ENCODE peak calls at places on chromosomes 3 and 15, in ten cellular contexts. I is psoas muscle; Y is GM12878; K is CD8-positive, alpha-beta T cell; J is keratinocyte; M is adipocyte; E is neuronal stem cell; W is stomach; D is lower lobe of right lung; C is CD8-positive, alpha-beta memory T cell. N is an unnamed sample. For H3K4me1 and H3K9me3, the result is how much of the 10 kb centered on the place peaks cover.

GRCh38 chr3:179149239-179149887 is 1.2 kb downstream of the PIK3CA start:
- DNase-seq in I (no peak), Y (peak), K (no peak), J (no peak), M (peak), E (peak), W (no peak), D (peak), C (no peak), N (peak)

GRCh38 chr15:20106026-20106425 is 435.6 kb downstream of the GOLGA6L6 start:
- DNase-seq in I (no peak), Y (no peak), K (no peak), J (no peak), M (no peak), E (no peak), W (peak), D (peak), C (no peak), N (peak)

GRCh38 chr3:188888321-188889056 is 283.3 kb upstream of the TPRG1 start:
- DNase-seq in I (no peak), Y (no peak), K (no peak), J (no peak), M (no peak), E (no peak), W (no peak), D (no peak), C (no peak), N (no peak)

GRCh38 chr3:42539871-42540714 is 37.6 kb downstream of the VIPR1 start:
- DNase-seq in I (no peak), Y (no peak), K (peak), J (peak), M (peak), E (peak), W (peak), D (peak), C (peak), N (no peak)

GRCh38 chr3:23389089-23389488 is 186.0 kb downstream of the UBE2E2 start:
- DNase-seq in I (no peak), Y (no peak), K (no peak), J (no peak), M (no peak), E (no peak), W (no peak), D (no peak), C (no peak), N (no peak)

GRCh38 chr15:36867436-36867835 is 232.9 kb downstream of the MEIS2 start:
- DNase-seq in I (no peak), Y (no peak), K (no peak), J (no peak), M (no peak), E (no peak), W (no peak), D (no peak), C (no peak), N (no peak)

GRCh38 chr3:122810706-122811105 is 15.8 kb downstream of the SLC49A4 start:
- DNase-seq in I (no peak), Y (no peak), K (no peak), J (no peak), M (no peak), E (no peak), W (no peak), D (no peak), C (no peak), N (no peak)

GRCh38 chr15:22850055-22850454 is 11.6 kb downstream of the NIPA2 start:
- DNase-seq in I (no peak), Y (no peak), K (no peak), J (no peak), M (no peak), E (no peak), W (no peak), D (no peak), C (no peak), N (peak)

GRCh38 chr15:70704731-70705130 is 58.6 kb downstream of the UACA start:
- DNase-seq in I (no peak), Y (no peak), K (no peak), J (no peak), M (no peak), E (no peak), W (no peak), D (no peak), C (no peak), N (no peak)

GRCh38 chr3:181717505-181717904 is 5.8 kb downstream of the SOX2 start:
- DNase-seq in I (no peak), Y (no peak), K (no peak), J (no peak), M (no peak), E (no peak), W (no peak), D (no peak), C (no peak), N (no peak)

GRCh38 chr3:139309880-139310279 is 33.9 kb upstream of the MRPS22 start:
- DNase-seq in I (no peak), Y (no peak), K (no peak), J (no peak), M (peak), E (no peak), W (no peak), D (no peak), C (no peak), N (no peak)

GRCh38 chr15:87871738-87872315 is 384.7 kb downstream of the NTRK3 start:
- DNase-seq in I (no peak), Y (no peak), K (no peak), J (no peak), M (no peak), E (no peak), W (no peak), D (no peak), C (no peak), N (no peak)

DNA sequence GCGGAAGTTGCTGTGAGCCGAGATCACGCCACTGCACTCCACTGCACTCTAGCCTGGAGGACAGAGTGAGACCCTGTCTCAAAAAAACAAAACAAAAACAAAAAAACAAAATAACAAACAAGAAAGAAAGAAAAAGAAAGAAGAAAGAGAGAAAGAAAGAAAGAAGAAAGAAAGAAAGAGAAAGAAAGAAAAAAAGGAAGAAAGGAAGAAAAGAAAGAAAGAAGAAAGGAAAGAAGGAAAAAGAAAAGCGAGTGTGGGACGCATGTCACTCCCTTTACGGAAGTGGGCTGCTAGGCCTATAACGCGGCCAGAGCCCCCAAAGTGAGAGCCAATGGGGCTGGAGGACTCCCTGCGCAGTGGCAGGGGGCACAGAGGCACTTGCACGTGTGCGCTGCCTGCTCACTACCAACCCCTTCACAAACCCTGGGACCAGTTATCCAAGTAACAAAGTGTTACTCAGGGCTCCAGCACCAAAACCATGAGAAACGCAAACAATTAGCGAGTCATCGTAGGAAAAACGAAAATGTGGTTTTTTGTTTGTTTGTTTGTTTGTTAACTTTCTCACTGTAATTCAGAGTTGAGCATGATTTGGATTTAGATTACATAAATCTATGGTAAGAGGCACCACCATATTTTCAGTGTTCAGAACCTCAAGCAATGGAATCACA is 40.8 kb upstream of the ATP1B3 start:
- DNase-seq in I (no peak), Y (no peak), K (no peak), J (no peak), M (no peak), E (no peak), W (no peak), D (no peak), C (no peak), N (no peak)
- H3K4me1 ChIP-seq in I (under half), Y (under half), K (under half), J (under half), M (under half), E (under half), W (under half), D (under half), C (under half), N (under half)

GRCh38 chr15:86375733-86376132 is 296.1 kb downstream of the AGBL1 start:
- DNase-seq in I (no peak), Y (no peak), K (no peak), J (no peak), M (no peak), E (no peak), W (no peak), D (no peak), C (no peak), N (no peak)

DNA sequence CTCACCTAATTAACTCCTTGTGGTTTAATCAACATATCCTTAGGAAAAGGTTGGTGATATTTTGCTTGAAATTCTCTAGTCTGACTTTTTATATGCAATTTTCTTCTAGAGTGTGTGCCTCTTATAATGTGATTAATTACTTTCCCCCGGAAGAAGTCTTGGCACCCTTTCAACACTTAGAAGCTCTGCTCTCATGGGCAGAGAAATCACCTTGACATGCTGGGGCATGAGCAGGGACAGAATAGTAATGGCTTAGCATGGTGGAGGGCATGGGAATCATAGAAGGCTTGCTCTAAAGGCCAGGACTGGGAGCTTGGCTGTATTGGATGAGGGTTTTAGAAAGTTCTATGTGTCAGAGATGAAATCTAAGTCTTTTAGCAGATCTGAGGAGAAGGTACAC is 293.5 kb downstream of the AGBL1 start:
- DNase-seq in I (no peak), Y (no peak), K (no peak), J (peak), M (no peak), E (no peak), W (no peak), D (no peak), C (no peak), N (no peak)
- H3K9me3 ChIP-seq in I (under half), Y (under half), K (under half), J (under half), M (under half), E (under half), W (under half), D (under half), C (under half), N (under half)

GRCh38 chr15:52052076-52052935 is 33.3 kb downstream of the MAPK6 start:
- DNase-seq in I (no peak), Y (no peak), K (no peak), J (no peak), M (no peak), E (no peak), W (no peak), D (no peak), C (no peak), N (no peak)
- H3K4me1 ChIP-seq in I (under half), Y (under half), K (under half), J (under half), M (under half), E (under half), W (under half), D (under half), C (under half), N (under half)

DNA sequence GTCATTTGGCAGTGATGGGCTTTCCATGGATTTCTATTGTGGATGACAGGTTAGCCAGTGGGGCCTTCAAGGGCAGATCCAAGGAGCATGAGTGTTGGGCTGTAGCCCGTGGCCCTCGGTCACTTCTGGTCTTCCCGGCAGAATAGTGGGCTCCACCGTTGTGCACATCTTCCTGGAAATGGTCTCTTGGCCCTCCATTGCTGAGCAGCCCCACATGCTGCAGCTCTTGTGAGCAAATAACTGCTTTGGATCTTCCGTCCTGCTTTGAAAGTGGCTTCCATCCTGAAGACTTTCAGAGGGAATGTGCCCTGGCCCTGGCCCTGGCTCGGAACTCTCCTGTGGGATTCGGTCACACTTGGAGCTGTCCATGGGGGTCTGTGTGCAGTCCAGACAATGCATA is 102.8 kb downstream of the SNRPN start:
- DNase-seq in I (no peak), Y (no peak), K (peak), J (no peak), M (no peak), E (no peak), W (peak), D (peak), C (no peak), N (peak)
- H3K9me3 ChIP-seq in I (half or more), Y (half or more), K (half or more), J (half or more), M (half or more), E (half or more), W (half or more), D (half or more), C (half or more), N (half or more)

GRCh38 chr3:53801319-53801718 is 44.9 kb downstream of the CHDH start:
- DNase-seq in I (no peak), Y (no peak), K (no peak), J (no peak), M (no peak), E (no peak), W (no peak), D (no peak), C (no peak), N (no peak)

GRCh38 chr3:53799338-53799865 is 46.8 kb downstream of the CHDH start:
- DNase-seq in I (no peak), Y (no peak), K (no peak), J (no peak), M (no peak), E (no peak), W (no peak), D (no peak), C (no peak), N (no peak)

GRCh38 chr3:53802256-53802880 is 43.9 kb downstream of the CHDH start:
- DNase-seq in I (no peak), Y (no peak), K (no peak), J (no peak), M (no peak), E (no peak), W (no peak), D (no peak), C (no peak), N (no peak)

GRCh38 chr3:53800041-53800440 is 46.2 kb downstream of the CHDH start:
- DNase-seq in I (no peak), Y (no peak), K (no peak), J (no peak), M (no peak), E (no peak), W (no peak), D (no peak), C (no peak), N (no peak)

GRCh38 chr3:53800507-53800906 is 45.7 kb downstream of the CHDH start:
- DNase-seq in I (no peak), Y (no peak), K (no peak), J (no peak), M (no peak), E (no peak), W (no peak), D (no peak), C (no peak), N (no peak)
- H3K4me1 ChIP-seq in I (under half), Y (under half), K (under half), J (under half), M (under half), E (under half), W (under half), D (under half), C (under half), N (under half)

GRCh38 chr3:40628984-40629383 is 104.2 kb downstream of the ZNF621 start:
- DNase-seq in I (no peak), Y (no peak), K (no peak), J (no peak), M (no peak), E (no peak), W (no peak), D (no peak), C (no peak), N (no peak)
- H3K9me3 ChIP-seq in I (under half), Y (under half), K (under half), J (under half), M (under half), E (under half), W (under half), D (under half), C (under half), N (under half)

DNA sequence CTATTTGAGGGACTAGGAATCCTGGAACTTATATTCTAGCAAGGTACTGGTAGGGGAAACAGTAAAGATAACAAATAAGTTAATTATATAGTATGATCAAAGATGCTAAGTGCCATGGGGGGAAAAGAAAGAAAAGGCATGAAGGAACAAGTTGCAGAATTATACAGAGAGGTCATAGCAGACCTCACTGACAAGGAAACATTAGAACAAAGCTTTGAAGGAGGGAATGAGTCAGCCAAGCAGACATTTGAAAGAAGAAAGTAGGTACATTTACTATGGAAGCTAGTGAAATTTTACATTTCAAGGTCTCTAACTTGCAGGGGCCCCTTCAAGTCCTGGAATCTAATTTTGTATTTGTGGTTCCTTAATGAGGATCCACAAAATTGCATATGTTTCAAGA is 57.2 kb upstream of the TIPARP start:
- DNase-seq in I (no peak), Y (no peak), K (no peak), J (no peak), M (no peak), E (no peak), W (no peak), D (no peak), C (no peak), N (no peak)
- H3K4me1 ChIP-seq in I (under half), Y (under half), K (under half), J (half or more), M (under half), E (under half), W (under half), D (under half), C (under half), N (half or more)

DNA sequence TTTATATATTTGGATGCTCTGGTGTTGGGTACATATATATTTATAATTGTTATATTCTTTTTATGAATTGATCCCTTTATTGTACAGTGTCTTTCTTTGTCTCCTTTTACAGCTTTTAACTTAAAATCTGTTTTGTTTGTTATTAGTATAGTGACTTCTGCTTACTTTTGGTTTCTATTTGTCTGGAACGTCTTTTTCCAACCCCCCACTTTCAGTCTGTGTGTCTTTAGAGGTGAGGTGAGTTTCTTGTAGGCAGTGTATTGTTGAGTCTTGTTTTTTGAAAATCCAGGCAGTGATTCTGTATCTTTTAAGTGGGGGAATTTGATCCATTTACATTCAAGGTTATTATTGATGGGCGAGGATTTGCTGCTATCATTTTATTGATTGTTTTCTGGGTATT is 62.0 kb downstream of the AP4E1 start:
- DNase-seq in I (no peak), Y (peak), K (no peak), J (no peak), M (no peak), E (no peak), W (no peak), D (no peak), C (no peak), N (no peak)
- H3K9me3 ChIP-seq in I (under half), Y (under half), K (under half), J (under half), M (under half), E (under half), W (under half), D (under half), C (under half), N (under half)

GRCh38 chr3:54434761-54435160 is 312.4 kb downstream of the CACNA2D3 start:
- DNase-seq in I (no peak), Y (no peak), K (no peak), J (no peak), M (no peak), E (no peak), W (no peak), D (no peak), C (no peak), N (no peak)
- H3K4me1 ChIP-seq in I (under half), Y (under half), K (under half), J (under half), M (under half), E (under half), W (under half), D (under half), C (under half), N (under half)

N was measured in osteoblast.